ENCODE peak calls at places on chromosomes 1 and 21, in six cellular contexts. D is endothelial cell of umbilical vein; Y is breast epithelium; S is right lobe of liver; E is CD8-positive, alpha-beta T cell; J is H9. Z is an unnamed sample. For H3K9me3 and H3K4me1, the result is how much of the 10 kb centered on the place peaks cover.

GRCh38 chr1:79667848-79668696 is 661.5 kb upstream of the ADGRL4 start:
- DNase-seq in D (no peak), Y (no peak), S (no peak), E (no peak), J (no peak), Z (no peak)

GRCh38 chr1:81594211-81594610 is 206.5 kb upstream of the ADGRL2 start:
- DNase-seq in D (no peak), Y (no peak), S (no peak), E (no peak), J (no peak), Z (no peak)

GRCh38 chr21:44932366-44933181 is 7.3 kb upstream of the SLX9 start:
- DNase-seq in D (no peak), Y (no peak), S (peak), E (peak), J (no peak), Z (no peak)

GRCh38 chr1:29239142-29239541 is 2.8 kb downstream of the PTPRU start:
- DNase-seq in D (no peak), Y (peak), S (no peak), E (no peak), J (peak), Z (no peak)

GRCh38 chr1:184870319-184870718 is 104.0 kb downstream of the NIBAN1 start:
- DNase-seq in D (no peak), Y (no peak), S (no peak), E (no peak), J (no peak), Z (no peak)

GRCh38 chr1:28296401-28297220 is 32.2 kb upstream of the MED18 start:
- DNase-seq in D (no peak), Y (peak), S (peak), E (no peak), J (peak), Z (no peak)

GRCh38 chr1:201422436-201423030 is 1.0 kb upstream of the TNNI1 start:
- DNase-seq in D (no peak), Y (no peak), S (no peak), E (no peak), J (no peak), Z (no peak)

GRCh38 chr1:212010004-212010403 is 25.4 kb downstream of the INTS7 start:
- DNase-seq in D (no peak), Y (no peak), S (no peak), E (no peak), J (no peak), Z (no peak)

GRCh38 chr1:90925928-90926869 is 95.6 kb downstream of the ZNF644 start:
- DNase-seq in D (no peak), Y (no peak), S (no peak), E (no peak), J (no peak), Z (no peak)

GRCh38 chr1:29631361-29631760 is 395.0 kb downstream of the PTPRU start:
- DNase-seq in D (no peak), Y (no peak), S (no peak), E (no peak), J (no peak), Z (no peak)

GRCh38 chr1:45518910-45519309 is 2.8 kb downstream of the PRDX1 start:
- DNase-seq in D (peak), Y (no peak), S (no peak), E (no peak), J (no peak), Z (no peak)

GRCh38 chr1:225449774-225450173 is 21.9 kb upstream of the LBR start:
- DNase-seq in D (no peak), Y (no peak), S (no peak), E (no peak), J (no peak), Z (peak)

GRCh38 chr1:228667224-228667623 is 68.1 kb upstream of the RHOU start:
- DNase-seq in D (no peak), Y (no peak), S (no peak), E (no peak), J (no peak), Z (no peak)

GRCh38 chr1:63914706-63915105 is 140.9 kb downstream of the ROR1 start:
- DNase-seq in D (no peak), Y (no peak), S (no peak), E (no peak), J (no peak), Z (no peak)

GRCh38 chr1:76944942-76945341 is 77.7 kb downstream of the ST6GALNAC5 start:
- DNase-seq in D (no peak), Y (no peak), S (no peak), E (no peak), J (no peak), Z (no peak)

GRCh38 chr1:15038232-15039016 is 115.1 kb upstream of the TMEM51 start:
- DNase-seq in D (no peak), Y (no peak), S (no peak), E (no peak), J (peak), Z (no peak)
- TF ChIP-seq CTCF in D (peak), Y (no peak), S (no peak), E (no peak), J (peak), Z (no peak)

GRCh38 chr21:30561957-30562356 is 843 bp upstream of the KRTAP19-7 start:
- DNase-seq in D (no peak), Y (no peak), S (no peak), E (no peak), J (no peak), Z (no peak)

GRCh38 chr21:30567617-30568016 is 6.5 kb upstream of the KRTAP19-7 start:
- DNase-seq in D (no peak), Y (no peak), S (no peak), E (no peak), J (no peak), Z (no peak)

GRCh38 chr21:30561264-30561895 is at the start of gene KRTAP19-7:
- DNase-seq in D (no peak), Y (no peak), S (no peak), E (no peak), J (no peak), Z (no peak)

GRCh38 chr21:30563072-30563471 is 2.0 kb upstream of the KRTAP19-7 start:
- DNase-seq in D (no peak), Y (no peak), S (no peak), E (no peak), J (no peak), Z (no peak)

DNA sequence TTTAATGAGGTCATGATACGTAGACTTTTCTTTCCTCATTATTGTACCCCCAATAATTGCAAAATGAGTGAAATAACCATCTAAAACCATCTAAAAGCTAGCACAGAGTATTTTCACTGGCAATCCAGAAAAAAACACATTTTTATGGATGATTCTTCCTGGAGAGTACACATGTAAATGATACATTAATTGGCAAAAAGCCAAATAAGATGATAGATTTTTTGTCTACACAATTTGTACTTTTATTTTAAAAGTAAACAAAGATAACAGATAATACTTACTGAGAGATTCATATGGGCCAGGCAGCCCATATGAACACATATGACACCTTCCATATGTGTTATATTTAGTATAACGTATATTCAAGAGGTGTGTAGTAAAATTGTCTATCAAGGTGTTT is 2.5 kb upstream of the KRTAP19-7 start:
- DNase-seq in D (no peak), Y (no peak), S (no peak), E (no peak), J (no peak), Z (no peak)
- H3K9me3 ChIP-seq in D (under half), Y (under half), S (under half), E (under half), J (under half), Z (under half)

DNA sequence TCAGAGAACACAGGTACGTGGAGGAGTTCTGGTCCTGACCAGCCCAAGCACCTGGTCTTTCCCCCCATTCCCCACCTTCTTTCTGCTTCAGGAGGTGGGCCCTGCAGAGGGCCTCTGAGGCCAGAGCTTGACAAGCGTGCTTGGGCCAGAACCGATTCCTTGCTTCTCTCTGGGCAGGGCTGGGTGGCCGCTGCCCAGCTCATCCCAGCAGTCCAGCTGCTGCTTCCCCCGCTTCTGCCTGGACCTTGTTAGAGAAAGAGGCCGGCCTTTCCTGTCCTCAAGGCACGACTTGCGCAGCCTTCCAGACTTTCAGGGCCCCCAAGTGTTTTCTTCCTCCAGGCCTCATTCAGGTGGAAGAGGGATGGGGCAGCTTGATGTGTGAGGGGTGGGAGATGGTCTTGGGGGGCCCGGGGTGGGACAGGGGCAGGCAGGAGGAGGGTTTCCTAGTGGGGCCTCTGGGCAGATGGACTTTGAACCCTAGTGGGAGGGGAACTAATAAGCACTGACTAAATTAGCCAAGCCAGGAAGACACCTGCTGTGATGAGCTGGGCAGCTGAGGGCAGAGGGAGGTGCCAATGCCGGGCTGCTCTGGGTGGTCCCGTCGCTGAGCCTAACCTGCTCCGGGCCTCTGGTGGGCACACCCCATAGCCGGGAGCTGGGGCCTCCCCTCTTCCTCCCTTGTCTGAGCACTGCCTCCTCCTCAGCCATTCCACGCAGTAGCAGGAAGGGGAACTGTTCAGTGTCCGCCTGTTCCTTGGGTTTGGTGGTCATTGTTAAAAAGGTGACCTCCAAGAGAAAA is 36.5 kb downstream of the ARHGEF10L start:
- DNase-seq in D (no peak), Y (no peak), S (no peak), E (no peak), J (no peak), Z (no peak)
- H3K4me1 ChIP-seq in D (under half), Y (under half), S (under half), E (under half), J (under half), Z (under half)

DNA sequence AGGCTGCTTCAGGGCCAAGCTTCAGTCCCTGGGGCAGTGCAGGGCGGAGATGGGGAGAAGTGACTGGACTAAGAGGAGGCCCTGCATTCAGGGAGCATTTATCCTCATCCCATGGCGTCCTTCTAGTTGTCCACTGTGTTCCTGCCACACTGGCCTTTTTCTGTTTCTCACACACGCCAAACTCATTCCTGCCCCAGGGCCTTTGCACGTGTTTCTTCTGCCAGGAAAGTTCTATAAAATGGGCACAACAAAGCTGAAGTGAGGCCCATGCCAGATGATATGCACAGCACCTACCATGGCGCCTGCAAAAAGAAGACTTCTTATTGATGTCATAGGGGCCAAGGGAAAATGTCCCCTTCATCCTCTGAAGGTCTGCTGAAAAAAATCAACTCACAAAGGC is 24.3 kb downstream of the MROH7 start:
- DNase-seq in D (no peak), Y (no peak), S (no peak), E (no peak), J (no peak), Z (no peak)
- TF ChIP-seq CTCF in D (no peak), Y (no peak), S (no peak), E (no peak), J (no peak), Z (no peak)

DNA sequence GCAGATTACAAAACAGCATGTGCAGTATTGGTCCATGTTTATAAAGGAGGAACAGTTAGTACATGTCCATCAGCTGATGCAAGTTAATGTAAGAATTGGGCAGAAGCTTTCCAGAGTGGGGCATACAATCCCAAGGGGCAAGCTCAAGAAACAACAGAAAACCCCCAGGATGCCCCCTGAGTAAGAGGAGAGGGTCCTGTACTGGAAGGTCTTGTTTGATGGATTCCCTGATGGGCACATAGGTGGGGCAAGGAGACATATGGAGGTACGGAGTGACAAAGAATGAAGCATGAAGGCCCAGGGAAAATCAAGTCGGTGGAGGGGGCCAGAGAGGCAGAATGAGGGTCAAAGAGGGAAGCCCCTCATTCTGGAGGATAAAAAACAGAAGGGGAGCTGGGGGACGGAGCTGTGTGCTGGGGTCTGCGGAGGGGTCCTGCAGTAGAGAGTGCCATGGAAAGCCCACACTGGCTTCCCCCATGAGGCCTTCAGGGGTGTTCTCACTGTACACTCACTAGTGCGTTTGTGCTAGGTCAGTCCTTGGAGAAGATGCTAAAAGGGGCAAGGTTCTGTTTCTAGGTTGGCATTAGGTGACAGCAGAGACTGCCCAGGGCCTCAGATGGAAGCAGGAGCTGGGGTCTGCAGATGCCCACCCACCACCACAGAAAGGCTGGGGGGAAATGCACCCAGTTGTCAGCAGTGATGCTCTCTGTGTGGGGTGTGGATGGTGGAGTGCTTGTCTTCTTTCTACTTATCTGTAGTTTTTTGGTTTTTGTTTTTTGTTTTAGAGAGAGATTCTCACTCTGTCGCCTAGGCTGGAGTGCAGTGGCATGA is 12.5 kb upstream of the MATN1 start:
- DNase-seq in D (no peak), Y (no peak), S (no peak), E (no peak), J (no peak), Z (no peak)
- H3K9me3 ChIP-seq in D (under half), Y (under half), S (under half), E (under half), J (under half), Z (under half)

Z was measured in Peyer's patch.